ENCODE peak calls at places on chromosomes 11 and 22, in four cellular contexts. C is AG09309, O is EL, H is midbrain. J is an unnamed sample.

GRCh38 chr11:64269380-64270234 is 14.9 kb downstream of the BAD start:
- DNase-seq in O (peak; percentile 100), H (peak; percentile 100), C (peak; percentile 100), J (peak; percentile 100)

GRCh38 chr11:76807206-76807875 is 24.2 kb downstream of the TSKU start:
- DNase-seq in H (peak; percentile 86), O (peak; percentile 82), C (no peak), J (peak; percentile 66)

GRCh38 chr11:123457187-123457770 is 27.2 kb downstream of the GRAMD1B start:
- DNase-seq in H (peak; percentile 45), O (no peak), C (no peak), J (no peak)

GRCh38 chr11:111778047-111778558 is 11.9 kb upstream of the PPP2R1B start:
- DNase-seq in H (no peak), C (no peak), O (no peak), J (no peak)

GRCh38 chr22:17587631-17588030 is 24.3 kb downstream of the SLC25A18 start:
- DNase-seq in C (no peak), O (no peak), H (no peak), J (no peak)

GRCh38 chr11:18315893-18316292 is 6.0 kb downstream of the HPS5 start:
- DNase-seq in C (no peak), H (no peak), O (no peak), J (no peak)

GRCh38 chr22:19075404-19075803 is 46.8 kb downstream of the DGCR2 start:
- DNase-seq in C (no peak), O (no peak), H (no peak), J (no peak)

GRCh38 chr11:132119573-132119972 is 749.2 kb downstream of the NTM start:
- DNase-seq in O (no peak), H (no peak), C (no peak), J (no peak)

GRCh38 chr11:14443642-14444041 is 56.0 kb downstream of the COPB1 start:
- DNase-seq in C (no peak), H (no peak), O (peak; percentile 88), J (no peak)

J was measured in GM04504.